ENCODE peak calls at places on chromosome 14, in nine cellular contexts. A, M, P, G, T, W, F, N and E are unnamed samples.

GRCh38 chr14:53128303-53128702 is 24.8 kb downstream of the DDHD1 start:
- DNase-seq in T (no peak), N (no peak), F (no peak), G (no peak), P (no peak), A (no peak), W (no peak), M (no peak), E (no peak)

GRCh38 chr14:94009767-94010166 is 12.7 kb downstream of the CCDC197 start:
- DNase-seq in N (no peak), P (no peak), A (no peak), G (no peak), M (no peak), W (no peak), F (no peak), T (no peak), E (no peak)

GRCh38 chr14:103144085-103144484 is 20.8 kb downstream of the TNFAIP2 start:
- DNase-seq in F (no peak), W (peak; percentile 53), G (no peak), M (peak; percentile 77), A (no peak), T (no peak), P (no peak), N (no peak), E (peak; percentile 89)

GRCh38 chr14:92922883-92923743 is at the start of gene CHGA:
- DNase-seq in G (peak; percentile 82), N (no peak), W (peak; percentile 86), A (peak; percentile 91), M (peak; percentile 17), P (peak; percentile 37), F (peak; percentile 8), T (peak; percentile 65), E (peak; percentile 57)

GRCh38 chr14:35632276-35633071 is 98.5 kb downstream of the INSM2 start:
- DNase-seq in N (no peak), M (no peak), F (no peak), A (no peak), W (no peak), P (no peak), G (no peak), T (no peak), E (no peak)

GRCh38 chr14:67694791-67695393 is 672 bp downstream of the RDH11 start:
- DNase-seq in N (no peak), A (peak; percentile 93), G (peak; percentile 58), P (peak; percentile 84), M (peak; percentile 82), W (peak; percentile 92), F (peak; percentile 60), T (peak; percentile 63), E (peak; percentile 69)

GRCh38 chr14:27528328-27528727 is 930.5 kb upstream of the NOVA1 start:
- DNase-seq in A (peak; percentile 56), W (peak; percentile 44), N (no peak), G (peak; percentile 18), T (no peak), P (no peak), M (no peak), F (no peak), E (no peak)

GRCh38 chr14:68978550-68978911 is 571 bp downstream of the ACTN1 start:
- DNase-seq in P (peak; percentile 66), M (peak; percentile 79), N (no peak), A (peak; percentile 86), G (peak; percentile 67), T (peak; percentile 79), F (no peak), W (peak; percentile 82), E (no peak)

GRCh38 chr14:32414808-32415255 is 85.7 kb downstream of the AKAP6 start:
- DNase-seq in P (no peak), N (no peak), W (no peak), A (no peak), M (no peak), G (no peak), T (no peak), F (no peak), E (no peak)

GRCh38 chr14:76984297-76984696 is 44.2 kb downstream of the IRF2BPL start:
- DNase-seq in W (no peak), F (no peak), N (no peak), T (no peak), G (no peak), P (no peak), M (no peak), A (no peak), E (no peak)

GRCh38 chr14:64640839-64641238 is 63.4 kb upstream of the PLEKHG3 start:
- DNase-seq in G (no peak), N (no peak), M (no peak), T (no peak), P (no peak), A (no peak), F (no peak), W (no peak), E (no peak)

GRCh38 chr14:105461903-105462302 is 12.7 kb upstream of the CRIP2 start:
- DNase-seq in T (no peak), M (no peak), G (no peak), P (no peak), A (no peak), N (no peak), F (no peak), W (no peak), E (no peak)
- H3K27ac ChIP-seq in T (no peak overlapping the region), M (no peak overlapping the region), G (no peak overlapping the region), P (no peak overlapping the region), A (peak overlapping the region; percentile 13), N (no peak overlapping the region), F (no peak overlapping the region), W (no peak overlapping the region), E (no peak overlapping the region)

GRCh38 chr14:91875515-91876286 is 8.4 kb upstream of the TC2N start:
- DNase-seq in P (peak; percentile 63), G (no peak), W (no peak), N (no peak), M (no peak), A (no peak), T (no peak), F (no peak), E (no peak)
- H3K27ac ChIP-seq in P (peak overlapping the region; percentile 13), G (no peak overlapping the region), W (no peak overlapping the region), N (no peak overlapping the region), M (no peak overlapping the region), A (no peak overlapping the region), T (no peak overlapping the region), F (no peak overlapping the region), E (no peak overlapping the region)

GRCh38 chr14:102047808-102048540 is 38.9 kb downstream of the HSP90AA1 start:
- DNase-seq in W (no peak), M (no peak), N (no peak), P (no peak), G (no peak), F (no peak), A (no peak), T (no peak), E (no peak)
- H3K27ac ChIP-seq in W (no peak overlapping the region), M (no peak overlapping the region), N (no peak overlapping the region), P (no peak overlapping the region), G (no peak overlapping the region), F (no peak overlapping the region), A (no peak overlapping the region), T (no peak overlapping the region), E (no peak overlapping the region)

GRCh38 chr14:54211562-54212308 is 185.1 kb upstream of the CDKN3 start:
- DNase-seq in W (no peak), N (no peak), T (no peak), G (no peak), M (peak; percentile 20), A (no peak), F (no peak), P (no peak), E (peak; percentile 86)
- H3K27ac ChIP-seq in W (no peak overlapping the region), N (no peak overlapping the region), T (peak overlapping the region; percentile 48), G (no peak overlapping the region), M (peak overlapping the region; percentile 9), A (no peak overlapping the region), F (no peak overlapping the region), P (peak overlapping the region; percentile 40), E (peak overlapping the region; percentile 97)

DNA sequence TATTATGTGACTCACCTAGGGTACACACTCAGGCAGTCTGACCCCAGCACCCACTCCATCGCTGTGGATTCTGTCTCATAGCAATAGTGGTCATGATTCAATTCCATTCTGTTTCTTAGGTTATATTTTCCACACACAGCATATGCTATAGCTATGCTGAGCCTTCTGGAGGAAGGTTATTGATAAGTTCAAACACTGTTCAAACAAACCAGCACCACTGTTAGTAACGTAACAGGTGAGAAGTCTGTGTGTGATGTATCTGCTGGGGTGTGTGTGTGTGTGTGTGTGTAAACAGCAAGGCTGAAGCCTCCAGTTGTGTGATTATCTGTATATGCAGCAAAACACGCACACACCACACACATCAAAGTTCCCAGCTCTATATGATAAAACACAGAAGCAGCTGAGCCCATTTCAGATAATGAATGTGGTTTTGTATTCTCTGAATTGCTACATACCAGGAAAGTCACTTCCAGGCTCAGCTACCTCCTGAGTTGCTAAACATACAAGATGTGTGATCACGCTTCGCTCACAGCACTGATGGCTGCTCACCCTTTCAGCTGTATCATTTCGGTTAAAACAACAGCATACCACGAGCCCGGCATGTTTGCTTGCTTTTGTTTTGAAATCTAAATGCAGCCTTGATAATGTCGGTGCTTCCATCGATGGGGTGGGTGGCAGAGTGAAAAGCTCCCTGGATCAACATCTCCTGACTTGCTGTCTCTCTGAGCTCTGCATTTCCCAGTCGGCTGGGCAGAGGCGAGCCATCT is 6.8 kb upstream of the SYNE3 start:
- DNase-seq in M (no peak), N (no peak), A (no peak), G (no peak), P (no peak), W (no peak), F (no peak), T (no peak), E (no peak)
- H3K27ac ChIP-seq in M (peak overlapping the region; percentile 94), N (no peak overlapping the region), A (no peak overlapping the region), G (no peak overlapping the region), P (peak overlapping the region; percentile 56), W (peak overlapping the region; percentile 84), F (peak overlapping the region; percentile 69), T (peak overlapping the region; percentile 63), E (peak overlapping the region; percentile 75)